ENCODE peak calls at places on chromosomes 11 and 22, in four cellular contexts. One of them, this sample, is unnamed.

GRCh38 chr11:18706330-18707243 is 8.0 kb downstream of the TMEM86A start:
- DNase-seq in GM10248: peak; percentile 61
- DNase-seq in ovary: peak; percentile 82
- DNase-seq in endodermal cell: no peak
- DNase-seq in this sample: peak; percentile 58

GRCh38 chr11:9150501-9150900 is 59.1 kb upstream of the SCUBE2 start:
- DNase-seq in GM10248: no peak
- DNase-seq in ovary: no peak
- DNase-seq in endodermal cell: no peak
- DNase-seq in this sample: no peak

GRCh38 chr11:19426719-19427066 is 185.9 kb upstream of the E2F8 start:
- DNase-seq in GM10248: no peak
- DNase-seq in ovary: no peak
- DNase-seq in endodermal cell: no peak
- DNase-seq in this sample: no peak

GRCh38 chr11:65553301-65554001 is 4.7 kb downstream of the LTBP3 start:
- DNase-seq in GM10248: no peak
- DNase-seq in ovary: no peak
- DNase-seq in endodermal cell: peak; percentile 89
- DNase-seq in this sample: no peak

GRCh38 chr11:2761131-2762030 is 61.6 kb upstream of the KCNQ1OT1 start:
- DNase-seq in GM10248: no peak
- DNase-seq in ovary: peak; percentile 14
- DNase-seq in endodermal cell: peak; percentile 43
- DNase-seq in this sample: no peak

GRCh38 chr11:35418847-35419712 is at the start of gene SLC1A2:
- DNase-seq in GM10248: peak; percentile 18
- DNase-seq in ovary: no peak
- DNase-seq in endodermal cell: peak; percentile 80
- DNase-seq in this sample: peak; percentile 36

GRCh38 chr11:134043821-134044420 is 25.0 kb upstream of the JAM3 start:
- DNase-seq in GM10248: no peak
- DNase-seq in ovary: no peak
- DNase-seq in endodermal cell: no peak
- DNase-seq in this sample: no peak

GRCh38 chr11:64007160-64007628 is 21.0 kb downstream of the OTUB1 start:
- DNase-seq in GM10248: no peak
- DNase-seq in ovary: peak; percentile 49
- DNase-seq in endodermal cell: peak; percentile 79
- DNase-seq in this sample: no peak

GRCh38 chr11:17171342-17171741 is 36.4 kb downstream of the PIK3C2A start:
- DNase-seq in GM10248: no peak
- DNase-seq in ovary: no peak
- DNase-seq in endodermal cell: no peak
- DNase-seq in this sample: no peak

GRCh38 chr11:118353084-118353710 is 6.2 kb upstream of the UBE4A start:
- DNase-seq in GM10248: peak; percentile 33
- DNase-seq in ovary: no peak
- DNase-seq in endodermal cell: no peak
- DNase-seq in this sample: peak; percentile 12

GRCh38 chr11:46361283-46362145 is 14.3 kb downstream of the DGKZ start:
- DNase-seq in GM10248: peak; percentile 94
- DNase-seq in ovary: no peak
- DNase-seq in endodermal cell: no peak
- DNase-seq in this sample: peak; percentile 96

GRCh38 chr11:67391304-67392181 is at the start of gene RAD9A:
- DNase-seq in GM10248: peak; percentile 98
- DNase-seq in ovary: peak; percentile 95
- DNase-seq in endodermal cell: peak; percentile 98
- DNase-seq in this sample: peak; percentile 99

GRCh38 chr22:46491936-46492335 is 45.5 kb downstream of the CELSR1 start:
- DNase-seq in GM10248: no peak
- DNase-seq in ovary: no peak
- DNase-seq in endodermal cell: no peak
- DNase-seq in this sample: no peak

GRCh38 chr11:68116892-68117435 is 4.2 kb downstream of the CHKA start:
- DNase-seq in GM10248: no peak
- DNase-seq in ovary: no peak
- DNase-seq in endodermal cell: no peak
- DNase-seq in this sample: no peak

GRCh38 chr11:107591098-107591445 is at the start of gene ELMOD1:
- DNase-seq in GM10248: peak; percentile 67
- DNase-seq in ovary: peak; percentile 25
- DNase-seq in endodermal cell: peak; percentile 85
- DNase-seq in this sample: peak; percentile 65

GRCh38 chr11:119810478-119811232 is 81.7 kb upstream of the NECTIN1 start:
- DNase-seq in GM10248: no peak
- DNase-seq in ovary: no peak
- DNase-seq in endodermal cell: no peak
- DNase-seq in this sample: no peak

DNA sequence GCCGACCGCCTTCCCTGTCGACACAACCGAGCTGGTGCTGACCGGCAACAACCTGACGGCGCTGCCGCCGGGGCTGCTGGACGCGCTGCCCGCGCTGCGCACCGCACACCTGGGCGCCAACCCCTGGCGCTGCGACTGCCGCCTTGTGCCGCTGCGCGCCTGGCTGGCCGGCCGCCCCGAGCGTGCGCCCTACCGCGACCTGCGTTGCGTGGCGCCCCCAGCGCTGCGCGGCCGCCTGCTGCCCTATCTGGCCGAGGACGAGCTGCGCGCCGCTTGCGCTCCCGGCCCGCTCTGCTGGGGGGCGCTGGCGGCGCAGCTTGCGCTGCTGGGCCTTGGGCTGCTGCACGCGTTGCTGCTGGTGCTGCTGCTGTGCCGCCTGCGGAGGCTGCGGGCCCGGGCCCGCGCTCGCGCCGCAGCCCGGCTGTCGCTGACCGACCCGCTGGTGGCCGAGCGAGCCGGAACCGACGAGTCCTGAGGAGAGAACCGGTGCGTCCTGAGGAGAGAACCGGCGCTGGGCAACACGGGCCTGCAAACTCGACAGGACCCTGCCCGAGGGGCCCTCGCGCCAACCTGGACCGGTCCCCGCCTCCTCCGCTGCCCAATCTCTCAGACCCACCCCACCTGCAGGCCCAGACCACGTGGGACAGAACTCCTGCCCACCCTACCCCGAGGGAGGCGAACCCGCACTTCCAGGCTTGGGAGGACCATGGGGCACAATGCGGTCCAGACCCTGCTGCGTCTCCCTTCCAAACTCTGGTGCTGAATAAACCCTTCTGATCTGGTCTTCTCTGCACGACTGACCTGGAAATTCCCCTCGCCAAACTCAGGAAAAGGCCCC is 870 bp downstream of the GP1BB start:
- DNase-seq in GM10248: no peak
- DNase-seq in ovary: no peak
- DNase-seq in endodermal cell: peak; percentile 90
- DNase-seq in this sample: peak; percentile 38
- TF ChIP-seq CTCF in GM10248: peak; percentile 45
- TF ChIP-seq CTCF in ovary: no peak
- TF ChIP-seq CTCF in endodermal cell: peak; percentile 60
- TF ChIP-seq CTCF in this sample: peak; percentile 56

GRCh38 chr11:76629853-76630599 is 40.5 kb downstream of the LRRC32 start:
- DNase-seq in GM10248: no peak
- DNase-seq in ovary: peak; percentile 76
- DNase-seq in endodermal cell: no peak
- DNase-seq in this sample: no peak
- TF ChIP-seq CTCF in GM10248: no peak
- TF ChIP-seq CTCF in ovary: peak; percentile 28
- TF ChIP-seq CTCF in endodermal cell: no peak
- TF ChIP-seq CTCF in this sample: no peak

GRCh38 chr11:33344611-33345010 is 87.4 kb downstream of the HIPK3 start:
- DNase-seq in GM10248: no peak
- DNase-seq in ovary: no peak
- DNase-seq in endodermal cell: no peak
- DNase-seq in this sample: no peak

GRCh38 chr11:33347490-33348125 is 90.4 kb downstream of the HIPK3 start:
- DNase-seq in GM10248: peak; percentile 37
- DNase-seq in ovary: no peak
- DNase-seq in endodermal cell: no peak
- DNase-seq in this sample: peak; percentile 58

DNA sequence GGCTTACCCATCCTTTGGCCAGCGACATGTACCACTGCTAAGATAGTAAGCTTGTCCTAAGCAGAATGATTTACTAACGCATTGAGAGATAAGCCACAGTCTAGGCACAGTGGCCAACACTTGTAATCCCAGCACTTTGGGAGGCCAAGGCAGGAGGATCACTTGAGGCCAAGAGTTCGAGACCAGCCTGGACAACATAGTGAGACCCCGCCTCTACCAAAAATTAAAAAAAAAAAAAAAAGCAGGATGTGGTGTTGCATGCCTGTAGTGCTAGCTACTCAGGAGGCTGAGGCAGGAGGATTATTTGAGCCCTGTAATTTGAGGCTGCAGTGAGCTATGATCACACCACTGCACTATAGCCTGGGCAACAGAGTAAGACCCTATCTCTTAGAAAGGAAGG is 93.1 kb downstream of the HIPK3 start:
- DNase-seq in GM10248: no peak
- DNase-seq in ovary: no peak
- DNase-seq in endodermal cell: no peak
- DNase-seq in this sample: no peak
- TF ChIP-seq CTCF in GM10248: no peak
- TF ChIP-seq CTCF in ovary: no peak
- TF ChIP-seq CTCF in endodermal cell: no peak
- TF ChIP-seq CTCF in this sample: no peak

GRCh38 chr11:93359396-93359795 is 28.9 kb downstream of the DEUP1 start:
- DNase-seq in GM10248: no peak
- DNase-seq in ovary: no peak
- DNase-seq in endodermal cell: no peak
- DNase-seq in this sample: no peak

GRCh38 chr11:93361435-93361834 is 30.9 kb downstream of the DEUP1 start:
- DNase-seq in GM10248: no peak
- DNase-seq in ovary: no peak
- DNase-seq in endodermal cell: no peak
- DNase-seq in this sample: no peak
- TF ChIP-seq CTCF in GM10248: no peak
- TF ChIP-seq CTCF in ovary: no peak
- TF ChIP-seq CTCF in endodermal cell: peak; percentile 52
- TF ChIP-seq CTCF in this sample: no peak

GRCh38 chr22:20180245-20180630 is 29.4 kb upstream of the CCDC188 start:
- DNase-seq in GM10248: no peak
- DNase-seq in ovary: no peak
- DNase-seq in endodermal cell: peak; percentile 71
- DNase-seq in this sample: no peak
- TF ChIP-seq CTCF in GM10248: no peak
- TF ChIP-seq CTCF in ovary: no peak
- TF ChIP-seq CTCF in endodermal cell: peak; percentile 76
- TF ChIP-seq CTCF in this sample: no peak